ENCODE peak calls at places on chromosomes 12 and 14, in nine cellular contexts. J is AG10803, B is mesothelial cell of epicardium, W is dorsolateral prefrontal cortex, C is cardiac muscle cell, R is fibroblast of the aortic adventitia, A is WTC11, L is B cell, V is RWPE2. I is an unnamed sample.

GRCh38 chr14:55277972-55278740 is 6.9 kb downstream of the FBXO34 start:
- DNase-seq in J (no peak), B (no peak), W (no peak), C (no peak), R (no peak), A (no peak), L (peak), V (no peak), I (no peak)

GRCh38 chr14:60163741-60164140 is 1.5 kb downstream of the DHRS7 start:
- DNase-seq in J (no peak), B (no peak), W (no peak), C (no peak), R (no peak), A (no peak), L (no peak), V (no peak), I (no peak)

GRCh38 chr14:61927015-61927414 is 164.8 kb downstream of the SNAPC1 start:
- DNase-seq in J (peak), B (no peak), W (no peak), C (no peak), R (peak), A (no peak), L (no peak), V (no peak), I (no peak)

GRCh38 chr14:78851189-78851588 is 681.0 kb downstream of the NRXN3 start:
- DNase-seq in J (no peak), B (no peak), W (no peak), C (no peak), R (no peak), A (no peak), L (no peak), V (no peak), I (no peak)

GRCh38 chr14:81269100-81269978 is 48.6 kb upstream of the GTF2A1 start:
- DNase-seq in J (peak), B (no peak), W (no peak), C (peak), R (peak), A (no peak), L (peak), V (no peak), I (no peak)

GRCh38 chr14:65357091-65357490 is 55.4 kb upstream of the FUT8 start:
- DNase-seq in J (peak), B (no peak), W (no peak), C (no peak), R (no peak), A (no peak), L (no peak), V (no peak), I (no peak)

GRCh38 chr14:21498540-21499526 is 12.3 kb downstream of the METTL3 start:
- DNase-seq in J (peak), B (no peak), W (no peak), C (peak), R (peak), A (no peak), L (peak), V (no peak), I (no peak)

GRCh38 chr14:71720978-71721624 is 211.1 kb upstream of the RGS6 start:
- DNase-seq in J (peak), B (no peak), W (no peak), C (peak), R (peak), A (peak), L (no peak), V (no peak), I (no peak)

GRCh38 chr14:89190779-89191513 is 226.1 kb downstream of the FOXN3 start:
- DNase-seq in J (no peak), B (no peak), W (no peak), C (no peak), R (no peak), A (no peak), L (no peak), V (no peak), I (no peak)

GRCh38 chr14:99673328-99674063 is 10.6 kb upstream of the CYP46A1 start:
- DNase-seq in J (no peak), B (no peak), W (peak), C (no peak), R (no peak), A (no peak), L (no peak), V (no peak), I (peak)

GRCh38 chr12:52628841-52629240 is 10.5 kb upstream of the KRT73 start:
- DNase-seq in J (no peak), B (no peak), W (no peak), C (no peak), R (no peak), A (no peak), L (no peak), V (no peak), I (no peak)

GRCh38 chr14:22472935-22473854 is 115.8 kb downstream of the DAD1 start:
- DNase-seq in J (peak), B (no peak), W (no peak), C (peak), R (peak), A (peak), L (peak), V (no peak), I (no peak)

GRCh38 chr14:37709419-37710195 is 114.2 kb downstream of the TTC6 start:
- DNase-seq in J (peak), B (no peak), W (no peak), C (peak), R (peak), A (no peak), L (no peak), V (no peak), I (no peak)
- TF ChIP-seq CTCF in J (peak), B (peak), W (peak), C (peak), R (peak), A (no peak), L (no peak), V (peak), I (peak)

GRCh38 chr12:9751204-9752144 is 9.2 kb downstream of the CD69 start:
- DNase-seq in J (peak), B (no peak), W (no peak), C (peak), R (peak), A (no peak), L (peak), V (no peak), I (no peak)
- TF ChIP-seq CTCF in J (peak), B (no peak), W (no peak), C (peak), R (peak), A (no peak), L (peak), V (no peak), I (no peak)

GRCh38 chr14:56878766-56879165 is 68.5 kb upstream of the OTX2 start:
- DNase-seq in J (no peak), B (no peak), W (no peak), C (no peak), R (no peak), A (no peak), L (no peak), V (no peak), I (no peak)

GRCh38 chr14:56875104-56875675 is 64.9 kb upstream of the OTX2 start:
- DNase-seq in J (no peak), B (no peak), W (no peak), C (no peak), R (no peak), A (no peak), L (no peak), V (no peak), I (no peak)

GRCh38 chr14:56870336-56870735 is 60.1 kb upstream of the OTX2 start:
- DNase-seq in J (no peak), B (no peak), W (no peak), C (no peak), R (no peak), A (no peak), L (no peak), V (no peak), I (no peak)

GRCh38 chr14:56868660-56869059 is 58.4 kb upstream of the OTX2 start:
- DNase-seq in J (no peak), B (no peak), W (no peak), C (no peak), R (no peak), A (no peak), L (no peak), V (no peak), I (no peak)

GRCh38 chr14:56874375-56874774 is 64.1 kb upstream of the OTX2 start:
- DNase-seq in J (no peak), B (no peak), W (no peak), C (no peak), R (no peak), A (peak), L (no peak), V (no peak), I (no peak)
- TF ChIP-seq CTCF in J (no peak), B (no peak), W (no peak), C (no peak), R (no peak), A (peak), L (no peak), V (peak), I (no peak)

DNA sequence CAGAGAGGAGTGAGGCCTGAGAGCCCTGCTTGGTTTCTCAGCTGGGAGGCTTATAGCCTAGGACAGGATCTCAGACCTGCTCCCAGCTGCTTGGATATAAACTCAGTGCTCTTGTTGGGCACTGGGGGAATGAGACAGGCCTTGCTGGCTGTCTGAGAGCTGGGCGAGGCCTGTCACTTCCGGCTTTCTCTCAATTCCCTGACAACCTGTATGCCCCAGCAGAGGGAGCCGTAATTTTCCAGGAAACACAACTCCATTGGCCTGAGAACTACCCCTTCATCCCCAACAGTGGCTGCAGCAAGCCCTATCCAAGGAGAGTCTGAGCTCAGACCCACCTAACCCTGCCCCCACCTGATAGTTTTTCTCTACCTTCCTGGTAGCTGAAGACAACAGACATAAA is 258.3 kb upstream of the STXBP6 start:
- DNase-seq in J (no peak), B (no peak), W (no peak), C (no peak), R (no peak), A (peak), L (no peak), V (no peak), I (no peak)
- TF ChIP-seq CTCF in J (no peak), B (no peak), W (no peak), C (no peak), R (no peak), A (no peak), L (no peak), V (no peak), I (no peak)

DNA sequence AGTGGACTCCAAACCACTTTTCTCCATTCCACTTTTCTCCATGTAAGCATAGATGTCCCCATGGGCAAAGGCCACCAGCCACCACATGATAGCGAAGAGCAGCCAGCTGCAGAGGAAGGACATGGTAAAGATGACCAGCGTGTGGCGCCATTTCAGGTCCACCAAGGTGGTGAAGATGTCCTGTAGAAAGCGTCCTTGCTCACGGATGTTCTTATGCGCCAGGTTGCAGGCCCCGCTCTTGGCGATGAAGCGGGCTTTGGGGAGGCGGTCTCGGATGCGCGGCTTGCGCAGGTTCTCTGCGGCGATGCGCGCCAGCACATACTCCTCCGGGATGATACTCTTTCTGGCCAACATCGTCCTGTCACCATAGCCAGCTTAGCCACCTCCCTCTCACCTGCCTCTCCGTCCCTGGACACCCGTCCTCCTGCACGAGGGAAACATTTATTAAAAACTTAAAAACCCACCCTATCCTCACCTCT is 1.2 kb downstream of the KCNJ8 start:
- DNase-seq in J (peak), B (no peak), W (peak), C (peak), R (peak), A (peak), L (no peak), V (no peak), I (no peak)
- TF ChIP-seq CTCF in J (peak), B (no peak), W (no peak), C (peak), R (peak), A (peak), L (no peak), V (no peak), I (peak)

DNA sequence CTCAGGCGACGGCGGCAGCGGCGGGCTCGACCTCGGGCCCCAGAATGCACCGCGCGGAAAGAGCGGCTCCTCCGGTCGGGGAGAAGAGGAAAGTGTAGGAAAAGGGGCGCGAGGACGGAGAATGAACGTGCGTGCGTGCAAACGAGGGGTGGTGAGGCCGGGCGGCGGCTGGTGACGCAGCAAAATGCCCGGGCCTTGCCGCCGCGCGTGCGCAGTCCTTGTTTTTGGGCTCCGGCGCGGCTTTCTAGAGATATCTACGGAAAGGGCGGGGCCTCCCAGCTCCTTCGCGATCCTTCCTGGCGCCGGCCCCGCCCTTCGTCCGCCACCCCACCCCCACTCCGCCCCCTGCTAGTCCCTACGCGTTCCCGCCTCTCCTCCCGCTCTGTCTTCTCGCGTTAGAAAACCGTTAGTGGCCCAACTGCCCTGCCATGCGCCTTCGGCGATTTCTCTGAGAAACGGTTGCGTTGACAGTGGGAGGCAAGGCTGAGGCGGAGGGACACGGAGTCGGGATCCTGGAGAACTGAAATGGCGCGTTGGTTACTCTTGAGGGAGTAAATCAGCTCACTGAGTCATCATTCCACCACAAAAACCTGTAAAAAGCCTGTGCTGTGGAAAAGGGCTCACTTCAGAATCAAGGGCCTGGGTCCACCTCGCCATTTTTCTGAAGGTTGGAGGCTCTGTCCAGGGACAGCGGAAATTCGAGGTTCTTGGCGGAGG is at the start of gene PTGES3:
- DNase-seq in J (peak), B (peak), W (peak), C (peak), R (peak), A (peak), L (peak), V (peak), I (peak)
- TF ChIP-seq CTCF in J (no peak), B (no peak), W (peak), C (no peak), R (peak), A (no peak), L (no peak), V (no peak), I (no peak)

I was measured in chondrocyte.